ENCODE peak calls at places on chromosomes 12 and 14, in six cellular contexts. J is heart left ventricle; K is T follicular helper cell; D is GDM1; I is SW480; O is CD8-positive, alpha-beta T cell. X is an unnamed sample.
A peak's percentile ranks its signal among the peaks of the same experiment; 100 is the strongest.

GRCh38 chr12:127422935-127423585 is 843.9 kb upstream of the TMEM132C start:
- DNase-seq in J (no peak), K (no peak), D (no peak), I (no peak), O (no peak), X (no peak)

GRCh38 chr12:20549115-20549719 is 145.9 kb upstream of the SLCO1C1 start:
- DNase-seq in J (no peak), K (no peak), D (no peak), I (no peak), O (no peak), X (no peak)

GRCh38 chr12:49698619-49699545 is 8.3 kb downstream of the FMNL3 start:
- DNase-seq in J (peak; percentile 40), K (no peak), D (peak; percentile 74), I (peak; percentile 40), O (peak; percentile 16), X (peak; percentile 11)

GRCh38 chr12:33322519-33322918 is 117.1 kb downstream of the SYT10 start:
- DNase-seq in J (no peak), K (no peak), D (no peak), I (peak; percentile 6), O (no peak), X (no peak)

GRCh38 chr14:93543766-93544165 is 113.0 kb downstream of the UNC79 start:
- DNase-seq in J (no peak), K (no peak), D (no peak), I (peak; percentile 18), O (no peak), X (no peak)

GRCh38 chr14:59788176-59788575 is 82.4 kb downstream of the RTN1 start:
- DNase-seq in J (no peak), K (no peak), D (no peak), I (no peak), O (no peak), X (no peak)

GRCh38 chr14:96409701-96410100 is 17.8 kb downstream of the AK7 start:
- DNase-seq in J (no peak), K (no peak), D (no peak), I (peak; percentile 53), O (no peak), X (no peak)

GRCh38 chr14:66088661-66089060 is 397.5 kb upstream of the CCDC196 start:
- DNase-seq in J (no peak), K (no peak), D (no peak), I (no peak), O (no peak), X (no peak)

GRCh38 chr14:74245292-74245691 is 6.0 kb downstream of the VSX2 start:
- DNase-seq in J (no peak), K (no peak), D (no peak), I (no peak), O (no peak), X (no peak)

GRCh38 chr14:89750206-89750867 is 204.2 kb downstream of the EFCAB11 start:
- DNase-seq in J (no peak), K (no peak), D (no peak), I (no peak), O (no peak), X (no peak)

GRCh38 chr12:12870454-12870853 is 20.9 kb upstream of the GPRC5A start:
- DNase-seq in J (no peak), K (no peak), D (no peak), I (peak; percentile 88), O (no peak), X (no peak)

GRCh38 chr12:630656-631632 is 32.3 kb downstream of the NINJ2 start:
- DNase-seq in J (peak; percentile 86), K (peak; percentile 39), D (peak; percentile 75), I (no peak), O (peak; percentile 63), X (no peak)

GRCh38 chr12:115185529-115185928 is 501.6 kb upstream of the TBX3 start:
- DNase-seq in J (no peak), K (no peak), D (no peak), I (no peak), O (no peak), X (no peak)

GRCh38 chr12:115042341-115042740 is 358.4 kb upstream of the TBX3 start:
- DNase-seq in J (no peak), K (no peak), D (no peak), I (no peak), O (no peak), X (no peak)

GRCh38 chr12:54413284-54414190 is 5.5 kb downstream of the ITGA5 start:
- DNase-seq in J (peak; percentile 68), K (peak; percentile 79), D (peak; percentile 82), I (peak; percentile 47), O (peak; percentile 88), X (peak; percentile 78)

GRCh38 chr14:100114109-100114765 is 45.2 kb downstream of the DEGS2 start:
- DNase-seq in J (no peak), K (no peak), D (no peak), I (no peak), O (no peak), X (no peak)

GRCh38 chr14:90628825-90629224 is 187.4 kb downstream of the TTC7B start:
- DNase-seq in J (no peak), K (no peak), D (no peak), I (no peak), O (no peak), X (no peak)

GRCh38 chr12:3071107-3071506 is 6.1 kb upstream of the TSPAN9 start:
- DNase-seq in J (no peak), K (no peak), D (no peak), I (no peak), O (no peak), X (no peak)

GRCh38 chr12:58306266-58306995 is 365.1 kb downstream of the ATP23 start:
- DNase-seq in J (no peak), K (no peak), D (no peak), I (no peak), O (no peak), X (no peak)

GRCh38 chr14:99790201-99790977 is 2.8 kb upstream of the EML1 start:
- DNase-seq in J (no peak), K (no peak), D (no peak), I (no peak), O (no peak), X (peak; percentile 1)

GRCh38 chr12:11630046-11630706 is 19.3 kb upstream of the ETV6 start:
- DNase-seq in J (no peak), K (no peak), D (no peak), I (no peak), O (no peak), X (no peak)

GRCh38 chr12:101490286-101490920 is 15.3 kb downstream of the SPIC start:
- DNase-seq in J (no peak), K (no peak), D (peak; percentile 5), I (peak; percentile 52), O (no peak), X (no peak)

GRCh38 chr14:29759521-29760340 is 167.9 kb downstream of the PRKD1 start:
- DNase-seq in J (no peak), K (no peak), D (no peak), I (no peak), O (no peak), X (no peak)

GRCh38 chr12:1189163-1189562 is 198.1 kb downstream of the ERC1 start:
- DNase-seq in J (no peak), K (no peak), D (no peak), I (peak; percentile 35), O (no peak), X (no peak)

GRCh38 chr12:6866163-6866919 is 990 bp upstream of the TPI1 start:
- DNase-seq in J (no peak), K (no peak), D (no peak), I (no peak), O (no peak), X (no peak)

GRCh38 chr12:120588948-120589930 is 8.0 kb upstream of the POP5 start:
- DNase-seq in J (peak; percentile 79), K (no peak), D (no peak), I (no peak), O (no peak), X (no peak)

GRCh38 chr12:90045559-90045958 is 336.9 kb upstream of the ATP2B1 start:
- DNase-seq in J (no peak), K (no peak), D (no peak), I (no peak), O (no peak), X (no peak)

GRCh38 chr14:95256011-95256775 is 63.5 kb downstream of the CLMN start:
- DNase-seq in J (no peak), K (no peak), D (no peak), I (no peak), O (no peak), X (no peak)

GRCh38 chr12:78448692-78449091 is 415.9 kb upstream of the SYT1 start:
- DNase-seq in J (no peak), K (no peak), D (no peak), I (no peak), O (no peak), X (no peak)

GRCh38 chr14:77654001-77654431 is 37.6 kb upstream of the SPTLC2 start:
- DNase-seq in J (no peak), K (no peak), D (peak; percentile 36), I (no peak), O (no peak), X (no peak)

GRCh38 chr14:67577909-67578749 is 21.9 kb downstream of the PIGH start:
- DNase-seq in J (no peak), K (no peak), D (no peak), I (no peak), O (no peak), X (no peak)

GRCh38 chr12:124110372-124110883 is 137.4 kb downstream of the ZNF664 start:
- DNase-seq in J (no peak), K (no peak), D (no peak), I (no peak), O (no peak), X (no peak)

GRCh38 chr14:105153739-105154475 is 14.7 kb downstream of the JAG2 start:
- DNase-seq in J (no peak), K (no peak), D (no peak), I (no peak), O (no peak), X (no peak)

GRCh38 chr14:94123868-94124267 is 5.5 kb downstream of the IFI27L2 start:
- DNase-seq in J (no peak), K (no peak), D (no peak), I (peak; percentile 43), O (no peak), X (no peak)

GRCh38 chr12:22755629-22756028 is 130.7 kb downstream of the ETNK1 start:
- DNase-seq in J (no peak), K (no peak), D (no peak), I (no peak), O (no peak), X (no peak)

GRCh38 chr14:65054471-65055085 is 47.7 kb downstream of the MAX start:
- DNase-seq in J (no peak), K (no peak), D (peak; percentile 72), I (no peak), O (no peak), X (no peak)

GRCh38 chr14:28635387-28635786 is 131.2 kb upstream of the FOXG1 start:
- DNase-seq in J (no peak), K (no peak), D (no peak), I (peak; percentile 5), O (no peak), X (no peak)

GRCh38 chr12:84730561-84731162 is 181.9 kb downstream of the SLC6A15 start:
- DNase-seq in J (no peak), K (no peak), D (no peak), I (no peak), O (no peak), X (no peak)

GRCh38 chr12:78584695-78585094 is 279.9 kb upstream of the SYT1 start:
- DNase-seq in J (no peak), K (no peak), D (peak; percentile 1), I (no peak), O (no peak), X (no peak)